ENCODE peak calls at places on chromosomes 1 and 21, in five cellular contexts. R is CD8-positive, alpha-beta T cell; C is psoas muscle; D is uterus; Z is breast epithelium. V is an unnamed sample.

GRCh38 chr1:239870194-239870593 is 221.5 kb upstream of the FMN2 start:
- DNase-seq in R (no peak), Z (no peak), D (no peak), C (no peak), V (no peak)

GRCh38 chr1:17204546-17205440 is at the start of gene PADI1:
- DNase-seq in Z (no peak), D (no peak), R (no peak), C (no peak), V (no peak)

GRCh38 chr1:220013497-220013896 is 32.8 kb downstream of the EPRS1 start:
- DNase-seq in Z (no peak), C (no peak), D (no peak), R (no peak), V (no peak)

GRCh38 chr21:32215306-32215685 is 63.6 kb downstream of the MIS18A start:
- DNase-seq in C (no peak), Z (no peak), R (no peak), D (no peak), V (no peak)

GRCh38 chr1:187836557-187836956 is 1007.8 kb downstream of the PLA2G4A start:
- DNase-seq in D (no peak), Z (no peak), C (no peak), R (no peak), V (no peak)

GRCh38 chr1:227316456-227316855 is 1.8 kb downstream of the CDC42BPA start:
- DNase-seq in D (no peak), Z (no peak), R (no peak), C (no peak), V (no peak)

GRCh38 chr1:151540982-151541377 is 871 bp downstream of the TUFT1 start:
- DNase-seq in D (no peak), C (peak), Z (no peak), R (no peak), V (no peak)

GRCh38 chr1:98468111-98468717 is 193.3 kb upstream of the SNX7 start:
- DNase-seq in D (no peak), R (no peak), C (no peak), Z (no peak), V (no peak)

GRCh38 chr1:6554907-6555778 is at the start of gene TAS1R1:
- DNase-seq in D (peak), C (peak), R (no peak), Z (no peak), V (peak)

GRCh38 chr21:28823464-28823863 is 169.2 kb downstream of the LTN1 start:
- DNase-seq in C (no peak), D (no peak), R (no peak), Z (no peak), V (no peak)

GRCh38 chr1:233587958-233588799 is 25.7 kb upstream of the KCNK1 start:
- DNase-seq in C (no peak), D (no peak), Z (no peak), R (no peak), V (no peak)

GRCh38 chr1:62377043-62377562 is 57.9 kb upstream of the KANK4 start:
- DNase-seq in Z (no peak), D (no peak), C (no peak), R (no peak), V (no peak)

DNA sequence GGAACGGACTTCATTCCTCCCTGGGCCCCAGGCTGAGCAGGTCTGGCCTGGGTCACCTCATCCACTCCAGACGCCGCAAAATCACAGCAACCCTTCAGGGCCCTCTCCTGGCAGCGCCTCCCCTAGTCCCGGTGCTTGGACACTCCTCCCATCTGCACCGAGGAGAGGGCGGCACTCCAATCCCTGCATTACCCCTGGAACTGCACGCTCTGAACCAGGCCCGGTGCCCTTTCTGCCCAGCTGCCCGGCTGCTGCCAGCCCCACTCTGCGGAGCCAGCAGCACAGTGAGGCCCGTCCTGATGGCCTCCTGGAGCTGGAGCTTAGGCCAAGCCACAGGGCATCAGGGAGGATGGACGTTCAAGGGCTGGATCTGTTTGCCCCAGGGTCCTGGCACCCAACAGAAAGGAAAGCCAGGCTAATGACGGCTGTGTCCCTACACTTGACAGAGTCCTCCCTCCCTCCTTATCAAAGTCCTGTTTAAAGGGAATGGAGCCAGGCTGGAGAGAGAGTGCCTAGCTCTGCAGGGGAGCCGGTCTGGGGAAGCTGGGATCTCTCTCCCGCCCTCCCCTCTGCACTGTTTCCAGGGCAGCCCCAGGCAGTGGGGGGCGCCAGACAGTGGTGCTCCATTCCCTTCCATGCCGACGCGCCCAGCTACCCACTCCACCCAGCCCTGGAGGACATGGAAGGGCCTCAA is 12.7 kb downstream of the COL6A2 start:
- DNase-seq in C (peak), R (no peak), D (peak), Z (peak), V (no peak)
- H3K27ac ChIP-seq in C (no peak), R (no peak), D (peak), Z (peak), V (no peak)

DNA sequence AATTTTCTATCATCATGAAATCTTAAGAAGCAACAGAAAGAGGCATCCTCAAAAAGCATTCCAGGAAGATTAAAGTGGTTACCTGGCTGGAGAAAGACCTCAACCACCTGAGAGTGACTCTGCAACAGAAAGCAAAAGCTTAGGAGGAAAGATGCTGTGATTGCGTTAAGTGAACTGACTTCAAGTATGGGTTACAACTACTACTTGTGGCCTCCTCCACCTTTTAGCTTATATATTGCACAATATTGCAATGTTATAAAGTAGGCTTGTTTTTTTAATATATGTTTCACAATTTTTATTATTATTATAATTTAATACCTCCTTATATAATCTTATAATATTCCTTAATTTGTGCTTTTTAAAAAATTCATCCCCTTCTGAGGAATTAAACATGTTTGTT is 1407.5 kb downstream of the KCNT2 start:
- DNase-seq in C (no peak), D (no peak), R (no peak), Z (no peak), V (no peak)
- H3K27ac ChIP-seq in C (no peak), D (no peak), R (no peak), Z (no peak), V (no peak)

DNA sequence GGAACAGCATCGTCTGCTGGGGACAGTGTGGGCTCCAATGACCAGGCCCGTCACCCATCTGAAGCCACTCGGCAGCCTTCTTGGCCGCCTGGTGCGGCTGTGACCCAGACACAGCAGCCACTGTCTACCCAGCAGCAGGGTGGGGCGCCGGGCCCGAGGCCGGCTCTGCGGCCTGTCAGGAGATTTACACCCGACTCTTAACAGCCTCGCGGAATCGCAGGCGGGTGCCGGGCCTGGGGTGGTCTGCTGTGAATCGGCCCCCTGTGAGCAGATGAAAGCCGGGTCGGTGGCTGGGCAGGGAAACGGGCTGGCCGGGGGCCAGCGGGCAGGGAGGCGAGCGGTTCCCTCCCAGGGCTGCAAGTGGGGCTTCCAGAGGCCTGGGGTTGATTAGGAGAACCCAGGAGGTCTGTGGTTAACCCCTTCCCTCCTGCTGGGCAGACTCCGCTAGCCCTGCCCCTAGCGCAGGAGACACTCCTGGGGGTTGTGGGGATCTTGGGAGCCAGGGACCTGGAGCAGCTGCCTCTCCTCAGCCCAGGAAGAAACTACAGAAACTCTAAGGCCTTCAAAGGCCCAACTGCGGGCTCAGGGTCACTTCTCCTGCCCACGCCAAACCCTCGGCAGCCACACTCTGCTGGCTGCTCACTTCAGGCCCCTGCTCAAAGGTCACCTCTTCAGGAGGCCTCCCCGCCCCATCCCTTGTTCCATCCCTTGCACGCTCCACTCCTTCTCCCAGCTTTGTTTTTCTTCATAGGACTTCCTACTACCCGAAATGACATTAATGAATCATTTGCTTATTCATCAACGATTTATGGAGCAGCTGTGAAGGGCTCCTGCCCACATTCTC is 15.6 kb downstream of the RUNX3 start:
- DNase-seq in D (no peak), C (no peak), R (no peak), Z (no peak), V (no peak)
- H3K27ac ChIP-seq in D (no peak), C (no peak), R (peak), Z (no peak), V (no peak)

GRCh38 chr1:15031251-15031930 is 122.2 kb upstream of the TMEM51 start:
- DNase-seq in R (no peak), Z (no peak), C (no peak), D (no peak), V (no peak)
- H3K27ac ChIP-seq in R (no peak), Z (no peak), C (no peak), D (no peak), V (no peak)

GRCh38 chr1:245043617-245043952 is 111.2 kb upstream of the KIF26B start:
- DNase-seq in Z (no peak), R (no peak), C (no peak), D (no peak), V (no peak)

GRCh38 chr1:245045087-245045881 is 109.5 kb upstream of the KIF26B start:
- DNase-seq in Z (no peak), R (no peak), C (no peak), D (no peak), V (no peak)

GRCh38 chr1:245046310-245046709 is 108.5 kb upstream of the KIF26B start:
- DNase-seq in D (no peak), C (no peak), R (no peak), Z (no peak), V (no peak)

GRCh38 chr1:245051349-245052221 is 103.2 kb upstream of the KIF26B start:
- DNase-seq in Z (no peak), C (no peak), D (no peak), R (no peak), V (no peak)

GRCh38 chr1:245046764-245047163 is 108.0 kb upstream of the KIF26B start:
- DNase-seq in R (no peak), C (no peak), D (no peak), Z (no peak), V (no peak)
- H3K27ac ChIP-seq in R (no peak), C (no peak), D (no peak), Z (no peak), V (no peak)

GRCh38 chr1:28604962-28605361 is 12.9 kb downstream of the RAB42 start:
- DNase-seq in D (no peak), R (no peak), Z (no peak), C (no peak), V (no peak)
- H3K27ac ChIP-seq in D (no peak), R (no peak), Z (no peak), C (no peak), V (no peak)